ENCODE peak calls at places on chromosome 12, in eight cellular contexts. L is body of pancreas, Z is omental fat pad, N is sigmoid colon, G is lower leg skin, P is fibroblast of lung, O is gastrocnemius medialis, W is Calu3. H is an unnamed sample.

GRCh38 chr12:100234591-100235304 is 32.1 kb downstream of the DEPDC4 start:
- DNase-seq in L (no peak), Z (no peak), N (no peak), G (no peak), P (peak), O (no peak), W (peak), H (peak)

GRCh38 chr12:68350753-68351152 is 18.6 kb upstream of the MDM1 start:
- DNase-seq in L (no peak), Z (no peak), N (no peak), G (no peak), P (peak), O (no peak), W (no peak), H (no peak)

GRCh38 chr12:96985515-96986362 is 78.7 kb downstream of the NEDD1 start:
- DNase-seq in L (peak), Z (no peak), N (no peak), G (peak), P (no peak), O (no peak), W (peak), H (peak)

GRCh38 chr12:108638141-108638823 is 4.6 kb upstream of the SELPLG start:
- DNase-seq in L (no peak), Z (no peak), N (peak), G (peak), P (no peak), O (peak), W (no peak), H (no peak)

GRCh38 chr12:46465307-46465706 is 92.7 kb upstream of the SLC38A2 start:
- DNase-seq in L (no peak), Z (no peak), N (no peak), G (no peak), P (no peak), O (no peak), W (no peak), H (no peak)

GRCh38 chr12:50772877-50773276 is 9.0 kb downstream of the ATF1 start:
- DNase-seq in L (no peak), Z (no peak), N (no peak), G (peak), P (no peak), O (no peak), W (no peak), H (no peak)

GRCh38 chr12:89353188-89353822 is 1.0 kb upstream of the DUSP6 start:
- DNase-seq in L (peak), Z (no peak), N (peak), G (peak), P (peak), O (no peak), W (peak), H (peak)

GRCh38 chr12:51419473-51420228 is 5.0 kb upstream of the SLC4A8 start:
- DNase-seq in L (no peak), Z (no peak), N (no peak), G (no peak), P (peak), O (no peak), W (no peak), H (no peak)

GRCh38 chr12:92702754-92703679 is at the start of gene PLEKHG7:
- DNase-seq in L (peak), Z (no peak), N (no peak), G (no peak), P (no peak), O (no peak), W (peak), H (no peak)

GRCh38 chr12:101097829-101098580 is 112.0 kb downstream of the SLC5A8 start:
- DNase-seq in L (no peak), Z (no peak), N (no peak), G (no peak), P (no peak), O (no peak), W (no peak), H (no peak)

GRCh38 chr12:71664411-71665108 is 459 bp downstream of the THAP2 start:
- DNase-seq in L (no peak), Z (no peak), N (no peak), G (no peak), P (peak), O (no peak), W (no peak), H (no peak)

GRCh38 chr12:117033382-117034045 is 65.7 kb downstream of the TESC start:
- DNase-seq in L (peak), Z (no peak), N (peak), G (no peak), P (no peak), O (peak), W (no peak), H (peak)

GRCh38 chr12:96501908-96502307 is 12.5 kb downstream of the CFAP54 start:
- DNase-seq in L (no peak), Z (no peak), N (no peak), G (no peak), P (no peak), O (no peak), W (no peak), H (no peak)

GRCh38 chr12:81815611-81816010 is 56.5 kb upstream of the PPFIA2 start:
- DNase-seq in L (no peak), Z (no peak), N (no peak), G (no peak), P (peak), O (no peak), W (no peak), H (no peak)

GRCh38 chr12:125340791-125341190 is 275.6 kb downstream of the AACS start:
- DNase-seq in L (peak), Z (no peak), N (no peak), G (peak), P (peak), O (no peak), W (peak), H (no peak)

GRCh38 chr12:125593269-125593668 is 528.0 kb downstream of the AACS start:
- DNase-seq in L (no peak), Z (no peak), N (no peak), G (no peak), P (no peak), O (no peak), W (no peak), H (no peak)

GRCh38 chr12:39605501-39605900 is 14.1 kb downstream of the ABCD2 start:
- DNase-seq in L (no peak), Z (no peak), N (no peak), G (no peak), P (peak), O (no peak), W (no peak), H (no peak)

GRCh38 chr12:79381246-79382208 is 309.2 kb downstream of the PAWR start:
- DNase-seq in L (no peak), Z (no peak), N (no peak), G (no peak), P (no peak), O (no peak), W (no peak), H (no peak)

GRCh38 chr12:99436584-99436983 is 211.0 kb upstream of the GARIN6 start:
- DNase-seq in L (no peak), Z (no peak), N (no peak), G (no peak), P (no peak), O (no peak), W (no peak), H (no peak)

GRCh38 chr12:26982866-26983265 is 31.3 kb downstream of the TM7SF3 start:
- DNase-seq in L (no peak), Z (no peak), N (no peak), G (no peak), P (no peak), O (no peak), W (no peak), H (no peak)

GRCh38 chr12:81992461-81992860 is 233.3 kb upstream of the PPFIA2 start:
- DNase-seq in L (no peak), Z (no peak), N (no peak), G (no peak), P (peak), O (no peak), W (peak), H (no peak)

GRCh38 chr12:123714302-123714627 is 2.1 kb downstream of the ATP6V0A2 start:
- DNase-seq in L (no peak), Z (no peak), N (no peak), G (no peak), P (no peak), O (no peak), W (no peak), H (no peak)

DNA sequence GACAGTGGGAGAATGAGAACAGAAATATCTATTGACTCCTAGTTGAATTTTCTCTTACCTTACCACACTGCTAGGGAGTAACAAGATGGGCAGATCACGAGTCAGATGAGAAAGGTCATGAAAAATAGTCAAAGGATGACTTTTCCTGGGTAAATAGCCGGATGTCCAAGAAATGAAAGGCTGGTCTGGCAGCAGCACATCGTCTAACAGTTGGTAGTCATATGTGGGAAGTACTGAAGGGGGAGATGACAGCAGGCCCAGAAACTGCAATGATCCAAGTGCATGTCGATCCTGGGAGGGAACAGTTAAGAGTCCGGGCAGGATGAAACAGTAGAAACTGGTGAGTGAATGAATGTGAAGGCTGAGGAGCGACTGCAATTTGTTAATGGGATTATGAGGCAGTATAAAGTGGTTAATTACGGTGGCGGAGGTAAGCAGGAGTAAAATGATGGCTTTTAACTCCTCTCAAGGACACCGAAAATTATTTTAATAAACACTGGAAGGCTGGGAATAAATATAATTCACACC is 1.2 kb upstream of the ERC1 start:
- DNase-seq in L (peak), Z (peak), N (peak), G (no peak), P (peak), O (peak), W (no peak), H (peak)
- TF ChIP-seq CTCF in L (no peak), Z (no peak), N (no peak), G (no peak), P (no peak), O (no peak), W (no peak), H (no peak)

GRCh38 chr12:30795410-30795659 is 40.6 kb upstream of the CAPRIN2 start:
- DNase-seq in L (no peak), Z (no peak), N (no peak), G (no peak), P (no peak), O (no peak), W (no peak), H (no peak)

GRCh38 chr12:30796891-30797371 is 42.2 kb upstream of the CAPRIN2 start:
- DNase-seq in L (no peak), Z (no peak), N (no peak), G (no peak), P (peak), O (no peak), W (peak), H (no peak)

GRCh38 chr12:30794591-30795409 is 40.0 kb upstream of the CAPRIN2 start:
- DNase-seq in L (no peak), Z (no peak), N (no peak), G (no peak), P (peak), O (no peak), W (peak), H (no peak)

GRCh38 chr12:30796508-30796780 is 41.7 kb upstream of the CAPRIN2 start:
- DNase-seq in L (peak), Z (no peak), N (peak), G (peak), P (peak), O (peak), W (peak), H (no peak)

DNA sequence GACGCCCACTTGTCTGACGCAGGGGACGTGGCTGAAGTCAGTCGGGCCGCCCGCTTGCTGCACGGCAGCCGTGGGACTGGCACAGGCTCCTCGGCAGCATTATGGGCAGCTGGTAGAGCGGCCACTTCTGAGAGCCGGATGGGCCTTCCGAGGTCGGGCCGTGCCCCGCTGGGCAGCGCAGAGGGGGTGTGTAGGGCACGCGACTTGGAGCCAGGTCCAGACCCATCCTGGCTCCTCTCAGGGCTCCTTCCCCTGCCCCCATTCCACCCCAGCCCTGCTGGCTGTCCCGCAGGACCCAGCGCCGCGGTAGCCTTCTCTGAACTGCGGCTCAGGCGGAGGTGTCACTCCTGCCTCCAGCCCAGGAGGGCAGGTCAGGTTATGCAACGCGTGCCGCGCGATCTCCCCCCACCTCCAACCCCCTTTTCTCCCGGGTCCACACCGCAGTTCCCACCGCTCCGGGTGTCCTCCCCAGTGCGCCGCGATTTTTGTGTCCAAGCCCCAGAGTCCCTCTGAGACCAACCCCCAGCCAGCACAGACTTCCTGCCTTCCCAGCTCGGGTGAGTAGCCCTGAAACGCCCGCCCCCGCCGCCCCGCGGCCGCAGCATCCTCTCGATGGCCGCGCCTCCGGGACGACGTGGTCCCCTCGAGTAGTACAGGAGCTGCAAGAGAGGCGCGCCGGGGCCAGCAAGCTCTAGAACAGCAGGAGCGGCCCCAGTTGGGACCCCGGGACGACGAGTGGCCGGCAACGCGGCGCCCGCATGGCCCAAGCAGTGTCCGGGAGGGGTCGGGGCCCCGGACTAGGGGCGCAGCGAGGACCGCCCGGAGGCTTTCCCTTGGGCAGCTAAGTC is 41.1 kb upstream of the CAPRIN2 start:
- DNase-seq in L (peak), Z (peak), N (peak), G (peak), P (peak), O (peak), W (peak), H (no peak)
- TF ChIP-seq CTCF in L (no peak), Z (no peak), N (no peak), G (no peak), P (no peak), O (no peak), W (no peak), H (no peak)

DNA sequence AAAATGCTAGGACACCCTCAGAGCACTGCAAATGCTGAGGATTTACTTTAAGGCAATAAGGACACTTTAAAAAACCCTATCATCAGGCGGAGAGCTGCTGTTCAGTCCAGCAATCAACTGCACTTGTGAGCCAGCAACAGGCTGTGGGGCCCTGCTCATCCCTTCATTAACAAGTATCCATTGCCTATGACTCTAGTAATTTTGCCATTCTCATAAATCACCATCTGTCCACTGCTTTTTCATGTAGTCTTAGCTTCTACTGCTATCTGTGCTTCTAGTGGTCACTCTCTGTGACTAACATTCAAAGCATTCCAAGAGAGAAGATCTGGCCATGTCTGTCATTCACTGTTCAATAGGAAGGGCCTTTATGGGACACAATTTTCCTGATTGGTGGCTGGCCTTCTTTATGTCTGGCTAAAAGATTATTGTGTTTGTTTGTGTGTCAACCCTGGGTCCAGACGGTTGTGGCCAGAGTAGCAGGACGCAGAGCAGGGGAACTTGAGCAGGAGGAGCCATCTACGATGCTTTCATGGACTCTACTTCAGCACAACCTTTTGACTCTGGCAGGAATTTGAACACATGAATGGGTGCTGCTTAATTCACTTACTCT is 3.6 kb upstream of the KRAS start:
- DNase-seq in L (no peak), Z (no peak), N (no peak), G (no peak), P (peak), O (no peak), W (no peak), H (no peak)
- TF ChIP-seq CTCF in L (no peak), Z (no peak), N (no peak), G (no peak), P (no peak), O (no peak), W (no peak), H (no peak)

GRCh38 chr12:53234236-53234635 is 2.2 kb upstream of the RARG start:
- DNase-seq in L (no peak), Z (no peak), N (no peak), G (peak), P (no peak), O (no peak), W (no peak), H (no peak)

GRCh38 chr12:53235164-53235563 is 3.2 kb upstream of the RARG start:
- DNase-seq in L (no peak), Z (no peak), N (no peak), G (no peak), P (no peak), O (no peak), W (no peak), H (no peak)

GRCh38 chr12:53233671-53234091 is 1.7 kb upstream of the RARG start:
- DNase-seq in L (no peak), Z (no peak), N (no peak), G (peak), P (no peak), O (no peak), W (no peak), H (no peak)

GRCh38 chr12:53236443-53237111 is 4.6 kb upstream of the RARG start:
- DNase-seq in L (no peak), Z (no peak), N (no peak), G (no peak), P (no peak), O (no peak), W (no peak), H (no peak)

GRCh38 chr12:53235742-53236442 is 3.9 kb upstream of the RARG start:
- DNase-seq in L (no peak), Z (no peak), N (no peak), G (no peak), P (no peak), O (no peak), W (no peak), H (no peak)
- TF ChIP-seq CTCF in L (no peak), Z (no peak), N (no peak), G (no peak), P (no peak), O (no peak), W (no peak), H (no peak)

GRCh38 chr12:112466011-112466422 is 47.3 kb downstream of the PTPN11 start:
- DNase-seq in L (no peak), Z (no peak), N (no peak), G (no peak), P (no peak), O (no peak), W (no peak), H (no peak)
- TF ChIP-seq CTCF in L (no peak), Z (no peak), N (no peak), G (no peak), P (no peak), O (no peak), W (no peak), H (no peak)

H was measured in prostate gland.